ENCODE peak calls at places on chromosomes 11 and 22, in ten cellular contexts. G is coronary artery; Q is bronchial epithelial cell; S is body of pancreas; J is neural progenitor cell; M is astrocyte of the spinal cord; X is AG10803; H is IMR-90; R is CD8-positive, alpha-beta T cell; A is right lobe of liver. W is an unnamed sample.
A peak's percentile ranks its signal among the peaks of the same experiment; 100 is the strongest.

GRCh38 chr11:17571431-17572358 is 24.6 kb downstream of the OTOG start:
- DNase-seq in A (no peak), M (no peak), G (peak; percentile 63), Q (no peak), J (no peak), X (no peak), S (no peak), H (no peak), R (no peak), W (no peak)

GRCh38 chr11:11155962-11156815 is 196.9 kb downstream of the CSNK2A3 start:
- DNase-seq in H (no peak), M (no peak), S (no peak), A (no peak), R (peak; percentile 63), G (no peak), J (peak; percentile 56), X (no peak), Q (no peak), W (no peak)

GRCh38 chr22:19722915-19723164 is 499 bp upstream of the GP1BB start:
- DNase-seq in X (no peak), A (no peak), H (no peak), S (no peak), M (no peak), G (no peak), Q (no peak), J (peak; percentile 40), R (no peak), W (no peak)

GRCh38 chr22:24225044-24225601 is 19.8 kb downstream of the GGT5 start:
- DNase-seq in A (no peak), R (no peak), J (no peak), X (no peak), M (no peak), H (no peak), S (no peak), Q (no peak), G (no peak), W (no peak)

GRCh38 chr11:102974552-102975280 is 19.2 kb upstream of the MMP13 start:
- DNase-seq in J (no peak), M (peak; percentile 79), X (peak; percentile 48), S (no peak), H (peak; percentile 84), G (no peak), R (no peak), Q (peak; percentile 86), A (no peak), W (peak; percentile 81)

GRCh38 chr11:113001709-113002108 is 40.5 kb downstream of the NCAM1 start:
- DNase-seq in X (no peak), J (no peak), G (no peak), S (no peak), M (no peak), A (no peak), R (no peak), H (no peak), Q (no peak), W (no peak)

GRCh38 chr11:116499396-116500001 is 273.3 kb downstream of the BUD13 start:
- DNase-seq in H (peak; percentile 22), Q (peak; percentile 10), X (peak; percentile 45), J (peak; percentile 95), S (peak; percentile 71), A (peak; percentile 64), M (peak; percentile 43), R (no peak), G (peak; percentile 31), W (peak; percentile 68)

GRCh38 chr22:29129644-29130201 is 56.9 kb downstream of the KREMEN1 start:
- DNase-seq in G (no peak), X (no peak), A (peak; percentile 67), J (no peak), M (no peak), Q (no peak), R (no peak), H (no peak), S (no peak), W (no peak)

GRCh38 chr11:70372076-70372475 is 26.3 kb upstream of the CTTN start:
- DNase-seq in G (no peak), A (no peak), J (no peak), M (no peak), S (no peak), H (no peak), Q (no peak), R (no peak), X (no peak), W (no peak)

GRCh38 chr11:33475999-33476398 is 218.8 kb downstream of the HIPK3 start:
- DNase-seq in H (peak; percentile 57), R (no peak), M (peak; percentile 65), Q (peak; percentile 69), A (no peak), X (peak; percentile 67), G (no peak), J (no peak), S (peak; percentile 27), W (peak; percentile 90)

GRCh38 chr11:22742149-22742548 is 75.7 kb downstream of the GAS2 start:
- DNase-seq in M (no peak), H (no peak), X (no peak), J (no peak), G (no peak), S (no peak), Q (no peak), R (no peak), A (no peak), W (no peak)

GRCh38 chr11:104333977-104334376 is 170.0 kb upstream of the PDGFD start:
- DNase-seq in H (no peak), M (no peak), J (no peak), X (no peak), Q (no peak), S (no peak), G (no peak), R (no peak), A (no peak), W (no peak)

GRCh38 chr11:118007040-118007439 is 20.8 kb downstream of the IL10RA start:
- DNase-seq in X (no peak), Q (no peak), G (no peak), H (no peak), M (no peak), A (no peak), R (no peak), J (no peak), S (no peak), W (no peak)
- TF ChIP-seq CTCF in X (no peak), Q (no peak), G (no peak), H (no peak), M (no peak), A (no peak), R (no peak), J (no peak), S (no peak), W (no peak)

DNA sequence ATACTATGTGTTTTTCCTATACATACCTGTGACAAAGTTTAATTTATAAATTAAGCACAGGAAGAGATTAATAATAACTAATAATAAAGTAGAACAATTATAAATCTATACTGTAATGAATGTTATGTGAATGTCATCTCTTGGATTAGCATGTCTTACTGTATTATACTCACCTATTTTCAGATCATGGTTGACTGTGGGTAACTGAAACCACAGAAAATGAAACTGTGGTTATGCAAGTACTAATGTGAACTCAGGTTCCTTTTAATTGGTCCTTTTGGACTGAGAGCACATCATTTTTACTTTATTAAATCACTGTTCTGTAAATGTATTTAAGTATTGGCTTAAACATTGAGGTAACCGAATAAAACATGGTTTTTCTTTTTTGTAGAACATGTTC is 108.8 kb downstream of the PPP6R3 start:
- DNase-seq in S (no peak), J (no peak), M (no peak), A (no peak), Q (no peak), X (no peak), G (no peak), H (no peak), R (no peak), W (no peak)
- H3K4me3 ChIP-seq in S (no peak overlapping the region), J (no peak overlapping the region), M (no peak overlapping the region), A (no peak overlapping the region), Q (no peak overlapping the region), X (no peak overlapping the region), G (no peak overlapping the region), H (no peak overlapping the region), R (no peak overlapping the region), W (no peak overlapping the region)

DNA sequence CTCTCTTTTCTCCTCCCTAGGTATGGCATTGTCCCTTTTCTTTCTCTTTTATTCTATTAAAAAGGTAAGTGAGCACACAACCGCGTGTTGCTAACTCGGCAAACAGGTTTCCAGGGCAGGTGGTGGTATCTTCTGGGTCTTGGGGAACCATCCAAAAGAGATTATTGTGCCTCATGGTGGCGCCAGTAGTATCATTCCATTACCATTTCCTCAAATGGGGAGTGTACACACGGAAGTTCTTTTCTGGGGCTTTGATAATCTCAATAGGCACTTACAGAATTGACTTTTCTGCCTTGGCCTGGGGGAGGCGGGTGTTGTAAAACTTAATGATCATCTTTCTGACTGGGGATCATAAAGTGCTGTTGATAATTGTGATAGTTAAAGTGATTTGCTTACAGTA is 234.1 kb downstream of the KIRREL3 start:
- DNase-seq in J (no peak), M (no peak), Q (no peak), G (no peak), H (no peak), R (no peak), X (no peak), S (no peak), A (no peak), W (no peak)
- TF ChIP-seq CTCF in J (no peak), M (no peak), Q (no peak), G (no peak), H (no peak), R (no peak), X (peak; percentile 2), S (no peak), A (no peak), W (no peak)

GRCh38 chr22:37218771-37219411 is 6.6 kb upstream of the SSTR3 start:
- DNase-seq in R (peak; percentile 89), A (no peak), X (no peak), G (no peak), S (no peak), J (no peak), H (no peak), M (no peak), Q (no peak), W (no peak)
- H3K4me3 ChIP-seq in R (peak overlapping the region; percentile 52), A (no peak overlapping the region), X (no peak overlapping the region), G (no peak overlapping the region), S (no peak overlapping the region), J (no peak overlapping the region), H (no peak overlapping the region), M (no peak overlapping the region), Q (no peak overlapping the region), W (no peak overlapping the region)

GRCh38 chr22:32649515-32650200 is 151.8 kb upstream of the TIMP3 start:
- DNase-seq in G (no peak), H (peak; percentile 81), X (peak; percentile 79), S (no peak), R (no peak), Q (no peak), J (no peak), M (peak; percentile 76), A (no peak), W (peak; percentile 29)

GRCh38 chr22:32648486-32648885 is 153.0 kb upstream of the TIMP3 start:
- DNase-seq in Q (no peak), J (no peak), G (no peak), H (no peak), A (no peak), M (no peak), R (no peak), S (no peak), X (no peak), W (no peak)

GRCh38 chr22:32646476-32646875 is 155.0 kb upstream of the TIMP3 start:
- DNase-seq in H (no peak), A (no peak), Q (no peak), M (no peak), G (no peak), R (no peak), J (no peak), S (no peak), X (no peak), W (no peak)

GRCh38 chr22:32643246-32643645 is 158.3 kb upstream of the TIMP3 start:
- DNase-seq in X (no peak), G (no peak), J (no peak), Q (no peak), S (no peak), M (no peak), H (no peak), A (no peak), R (no peak), W (no peak)

GRCh38 chr22:32644252-32645100 is 157.0 kb upstream of the TIMP3 start:
- DNase-seq in H (peak; percentile 59), R (no peak), M (peak; percentile 33), X (peak; percentile 59), J (no peak), S (peak; percentile 29), A (peak; percentile 75), G (no peak), Q (peak; percentile 96), W (peak; percentile 14)
- TF ChIP-seq CTCF in H (no peak), R (no peak), M (no peak), X (no peak), J (no peak), S (no peak), A (peak; percentile 24), G (no peak), Q (peak; percentile 19), W (no peak)

W was measured in fibroblast of the aortic adventitia.